ENCODE peak calls at places on chromosomes 6 and 20, in eight cellular contexts. O is T-helper 1 cell; M is NCI-H1694; E is AG09309; D is MM.1S; A is NCI-H1092; T is SHP77 treated with DMSO at 0.1 percent for 48 hours; V is stimulated activated CD4-positive, alpha-beta T cell treated with anti-CD3 and anti-CD28 coated beads, Interleukin-15, amount 100 ng/mL, for 1 hour. W is an unnamed sample.

GRCh38 chr6:169763881-169764280 is 12.5 kb downstream of the ERMARD start:
- DNase-seq in O (no peak), M (no peak), E (no peak), D (no peak), A (no peak), T (no peak), V (no peak), W (no peak)

GRCh38 chr6:122061855-122062254 is 337.6 kb upstream of the HSF2 start:
- DNase-seq in O (no peak), M (no peak), E (no peak), D (no peak), A (no peak), T (no peak), V (no peak), W (no peak)

GRCh38 chr6:75748743-75749538 is at the start of gene MYO6:
- DNase-seq in O (peak), M (no peak), E (no peak), D (peak), A (peak), T (no peak), V (no peak), W (peak)

GRCh38 chr6:98641929-98642328 is 192.4 kb upstream of the POU3F2 start:
- DNase-seq in O (no peak), M (no peak), E (no peak), D (no peak), A (no peak), T (no peak), V (no peak), W (no peak)

GRCh38 chr20:2911200-2911599 is 37.9 kb downstream of the PTPRA start:
- DNase-seq in O (no peak), M (no peak), E (no peak), D (no peak), A (no peak), T (no peak), V (no peak), W (no peak)

GRCh38 chr20:62850333-62850974 is 11.2 kb downstream of the TCFL5 start:
- DNase-seq in O (no peak), M (no peak), E (no peak), D (no peak), A (no peak), T (no peak), V (no peak), W (no peak)

GRCh38 chr6:148445116-148445515 is 102.5 kb downstream of the SASH1 start:
- DNase-seq in O (no peak), M (no peak), E (no peak), D (no peak), A (no peak), T (no peak), V (no peak), W (peak)

GRCh38 chr6:37048851-37049734 is 43.6 kb downstream of the FGD2 start:
- DNase-seq in O (peak), M (no peak), E (no peak), D (peak), A (no peak), T (no peak), V (peak), W (peak)

GRCh38 chr6:106192824-106193223 is 106.7 kb downstream of the PRDM1 start:
- DNase-seq in O (no peak), M (no peak), E (peak), D (no peak), A (no peak), T (no peak), V (no peak), W (peak)

GRCh38 chr6:26224940-26225847 is 138.0 kb downstream of the HFE start:
- DNase-seq in O (no peak), M (no peak), E (no peak), D (no peak), A (no peak), T (no peak), V (no peak), W (peak)

GRCh38 chr20:46058656-46059281 is 29.8 kb downstream of the SLC12A5 start:
- DNase-seq in O (no peak), M (no peak), E (no peak), D (no peak), A (no peak), T (no peak), V (no peak), W (no peak)

GRCh38 chr20:11267131-11267761 is 593.4 kb upstream of the JAG1 start:
- DNase-seq in O (no peak), M (no peak), E (peak), D (no peak), A (no peak), T (no peak), V (no peak), W (peak)

GRCh38 chr6:10518461-10519216 is 2.5 kb upstream of the GCNT2 start:
- DNase-seq in O (no peak), M (no peak), E (no peak), D (no peak), A (no peak), T (no peak), V (no peak), W (peak)

GRCh38 chr6:12047304-12047703 is 35.2 kb downstream of the HIVEP1 start:
- DNase-seq in O (no peak), M (no peak), E (no peak), D (no peak), A (no peak), T (no peak), V (no peak), W (no peak)

GRCh38 chr6:7201444-7201731 is 93.6 kb downstream of the RREB1 start:
- DNase-seq in O (no peak), M (no peak), E (no peak), D (no peak), A (no peak), T (no peak), V (no peak), W (no peak)

GRCh38 chr20:34410331-34410730 is 47.3 kb downstream of the ITCH start:
- DNase-seq in O (no peak), M (no peak), E (peak), D (no peak), A (no peak), T (no peak), V (no peak), W (no peak)

GRCh38 chr6:124854338-124854922 is 107.8 kb upstream of the RNF217 start:
- DNase-seq in O (no peak), M (no peak), E (no peak), D (peak), A (no peak), T (no peak), V (no peak), W (peak)

GRCh38 chr6:11650297-11650696 is 112.7 kb downstream of the TMEM170B start:
- DNase-seq in O (no peak), M (no peak), E (no peak), D (no peak), A (no peak), T (no peak), V (no peak), W (peak)

GRCh38 chr6:140559458-140559857 is 1185.0 kb upstream of the CITED2 start:
- DNase-seq in O (no peak), M (no peak), E (no peak), D (no peak), A (no peak), T (no peak), V (no peak), W (no peak)

GRCh38 chr6:40640591-40641293 is 53.6 kb upstream of the LRFN2 start:
- DNase-seq in O (no peak), M (no peak), E (no peak), D (no peak), A (no peak), T (no peak), V (no peak), W (no peak)

GRCh38 chr6:13553646-13554045 is 20.8 kb upstream of the SIRT5 start:
- DNase-seq in O (no peak), M (no peak), E (no peak), D (no peak), A (no peak), T (no peak), V (no peak), W (no peak)

GRCh38 chr6:89239338-89239737 is 22.2 kb upstream of the GABRR1 start:
- DNase-seq in O (no peak), M (no peak), E (no peak), D (peak), A (no peak), T (no peak), V (no peak), W (no peak)

GRCh38 chr20:20562507-20562906 is 149.9 kb downstream of the RALGAPA2 start:
- DNase-seq in O (no peak), M (peak), E (no peak), D (peak), A (no peak), T (no peak), V (no peak), W (no peak)

GRCh38 chr6:101429291-101429690 is 35.8 kb downstream of the GRIK2 start:
- DNase-seq in O (no peak), M (no peak), E (no peak), D (no peak), A (no peak), T (no peak), V (no peak), W (no peak)

GRCh38 chr20:45359069-45359405 is 3.9 kb upstream of the SYS1 start:
- DNase-seq in O (no peak), M (no peak), E (no peak), D (no peak), A (no peak), T (no peak), V (no peak), W (no peak)

GRCh38 chr6:153997221-153997620 is 41.8 kb upstream of the OPRM1 start:
- DNase-seq in O (no peak), M (no peak), E (no peak), D (no peak), A (no peak), T (no peak), V (no peak), W (no peak)

GRCh38 chr20:4661191-4661590 is 60.5 kb upstream of the PRND start:
- DNase-seq in O (no peak), M (no peak), E (no peak), D (peak), A (no peak), T (no peak), V (no peak), W (no peak)